ENCODE peak calls at places on chromosome 9, in five cellular contexts. H, B, S, Q and E are unnamed samples.

GRCh38 chr9:72589684-72590555 is 68.5 kb downstream of the TMC1 start:
- DNase-seq in S (no peak), Q (no peak), H (no peak), B (no peak), E (no peak)

GRCh38 chr9:109012876-109013677 is at the start of gene CTNNAL1:
- DNase-seq in S (no peak), B (peak; percentile 99), Q (peak; percentile 99), H (peak; percentile 82), E (peak; percentile 97)

GRCh38 chr9:108012886-108013665 is 523.5 kb upstream of the KLF4 start:
- DNase-seq in H (no peak), Q (no peak), S (no peak), B (no peak), E (no peak)

GRCh38 chr9:10062629-10063395 is 550.0 kb downstream of the PTPRD start:
- DNase-seq in B (no peak), Q (no peak), H (no peak), S (no peak), E (no peak)

GRCh38 chr9:88396836-88397577 is 8.8 kb downstream of the SPIN1 start:
- DNase-seq in B (no peak), Q (no peak), H (no peak), S (no peak), E (no peak)

GRCh38 chr9:136089697-136090045 is 5.4 kb downstream of the NACC2 start:
- DNase-seq in H (no peak), Q (no peak), S (no peak), B (peak; percentile 78), E (no peak)

GRCh38 chr9:18969095-18969494 is 63.9 kb downstream of the SAXO1 start:
- DNase-seq in H (no peak), B (no peak), Q (no peak), S (no peak), E (no peak)

GRCh38 chr9:134399435-134400056 is 73.3 kb downstream of the RXRA start:
- DNase-seq in H (no peak), Q (peak; percentile 57), B (no peak), S (no peak), E (peak; percentile 43)

GRCh38 chr9:113577525-113578261 is 114.2 kb downstream of the RGS3 start:
- DNase-seq in B (peak; percentile 53), S (no peak), Q (no peak), H (no peak), E (no peak)

DNA sequence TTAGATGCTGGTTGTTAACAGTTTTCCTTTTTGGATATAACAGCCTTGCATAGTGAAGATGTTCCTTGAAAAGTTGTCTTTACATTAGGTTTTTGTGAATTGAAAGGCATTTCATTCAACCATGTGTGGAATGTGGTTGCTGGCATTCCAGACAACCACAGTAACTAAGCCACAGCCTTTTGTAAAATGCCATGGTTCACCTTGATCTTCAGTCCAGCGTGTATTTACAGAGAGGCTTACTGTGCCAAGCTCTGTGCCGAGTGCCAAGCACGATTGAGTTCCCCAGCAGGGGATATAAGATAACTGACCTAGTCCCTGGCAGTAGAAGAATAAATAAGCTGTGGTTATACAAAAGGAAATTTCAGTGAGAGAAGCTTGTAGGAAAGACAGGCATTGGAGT is 4.9 kb downstream of the EXOSC2 start:
- DNase-seq in S (no peak), H (peak; percentile 65), B (no peak), Q (no peak), E (no peak)
- TF ChIP-seq FOXM1 in S (no peak), H (no peak), B (no peak), Q (no peak), E (no peak)

DNA sequence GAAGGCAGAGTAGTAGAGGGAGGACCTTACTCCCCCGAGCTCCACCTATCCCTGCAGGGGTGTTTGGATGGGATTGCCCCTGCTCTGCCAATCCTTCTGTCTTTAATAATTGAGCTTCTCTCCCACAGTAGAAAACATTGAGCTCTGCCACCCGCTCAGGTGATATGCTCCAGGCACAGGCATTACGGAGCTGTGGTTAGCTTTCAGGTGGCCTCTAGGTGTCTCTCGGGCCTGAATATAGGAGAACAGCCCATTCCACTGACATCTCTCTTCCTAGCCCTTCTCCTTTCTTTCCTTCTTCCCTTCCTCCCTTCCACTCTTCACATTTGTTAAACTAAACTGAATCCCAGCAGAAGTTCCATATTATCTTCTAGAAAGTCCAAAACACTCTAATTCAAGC is 203.4 kb downstream of the SYK start:
- DNase-seq in B (no peak), Q (no peak), S (no peak), H (peak; percentile 7), E (no peak)
- TF ChIP-seq FOXM1 in B (no peak), Q (no peak), S (no peak), H (no peak), E (no peak)

DNA sequence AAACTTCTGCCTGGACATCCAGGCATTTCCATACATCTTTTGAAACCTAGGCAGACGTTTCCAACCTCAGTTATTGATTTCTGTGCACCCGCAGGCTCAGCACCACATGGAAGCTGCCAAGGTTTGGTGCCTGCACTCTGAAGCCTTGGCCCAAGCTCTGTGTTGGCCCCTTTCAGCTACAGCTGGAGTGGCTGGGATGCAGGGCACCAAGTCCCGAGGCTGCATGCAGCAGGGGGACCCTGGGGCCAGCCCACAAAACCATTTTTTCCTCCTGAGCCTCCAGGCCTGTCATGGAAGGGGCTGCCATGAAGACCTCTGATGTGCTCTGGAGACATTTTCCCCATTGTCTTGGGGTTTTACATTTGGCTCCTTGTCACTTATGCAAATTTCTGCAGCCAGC is 49.9 kb downstream of the NFX1 start:
- DNase-seq in S (no peak), B (no peak), Q (no peak), H (no peak), E (no peak)
- TF ChIP-seq FOXM1 in S (no peak), B (no peak), Q (no peak), H (no peak), E (no peak)

GRCh38 chr9:123319541-123320339 is 36.3 kb upstream of the CRB2 start:
- DNase-seq in B (no peak), H (peak; percentile 34), S (no peak), Q (no peak), E (no peak)
- TF ChIP-seq FOXM1 in B (no peak), H (no peak), S (no peak), Q (no peak), E (no peak)

GRCh38 chr9:1941989-1942388 is 73.2 kb upstream of the SMARCA2 start:
- DNase-seq in S (no peak), H (no peak), Q (no peak), B (no peak), E (no peak)

GRCh38 chr9:1939466-1939865 is 75.7 kb upstream of the SMARCA2 start:
- DNase-seq in Q (no peak), S (no peak), B (no peak), H (no peak), E (no peak)

GRCh38 chr9:1938135-1938534 is 77.0 kb upstream of the SMARCA2 start:
- DNase-seq in S (no peak), B (no peak), H (no peak), Q (no peak), E (no peak)

GRCh38 chr9:1938675-1939170 is 76.4 kb upstream of the SMARCA2 start:
- DNase-seq in Q (no peak), S (peak; percentile 82), B (no peak), H (no peak), E (no peak)

GRCh38 chr9:1939926-1940368 is 75.2 kb upstream of the SMARCA2 start:
- DNase-seq in Q (peak; percentile 26), S (peak; percentile 82), B (peak; percentile 54), H (peak; percentile 12), E (peak; percentile 40)
- TF ChIP-seq FOXM1 in Q (no peak), S (peak; percentile 63), B (no peak), H (no peak), E (no peak)